ENCODE peak calls at places on chromosomes 4 and X, in ten cellular contexts. I, O, H, U, N, K, F, T, P and B are unnamed samples.

GRCh38 chr4:143185253-143186107 is 763 bp downstream of the USP38 start:
- DNase-seq in I (no peak), T (peak; percentile 54), F (no peak), K (no peak), U (no peak), H (no peak), N (no peak), P (peak; percentile 23), O (peak; percentile 64), B (no peak)

GRCh38 chr4:76690091-76690905 is 207.6 kb downstream of the SOWAHB start:
- DNase-seq in F (no peak), P (no peak), I (no peak), O (no peak), H (no peak), K (no peak), N (no peak), U (no peak), T (no peak), B (no peak)

GRCh38 chrX:47264507-47265173 is 31.8 kb downstream of the USP11 start:
- DNase-seq in P (no peak), U (no peak), T (no peak), I (no peak), O (no peak), K (no peak), N (peak; percentile 47), F (no peak), H (no peak), B (no peak)

GRCh38 chr4:69760455-69760854 is at the start of gene SULT1B1:
- DNase-seq in U (no peak), N (peak; percentile 47), I (no peak), H (no peak), P (no peak), O (no peak), F (no peak), T (peak; percentile 45), K (no peak), B (no peak)

GRCh38 chrX:39983715-39984114 is 114.0 kb downstream of the BCOR start:
- DNase-seq in U (no peak), O (no peak), K (no peak), I (no peak), F (no peak), T (no peak), H (no peak), P (no peak), N (no peak), B (no peak)

GRCh38 chrX:63250253-63250868 is 100.8 kb downstream of the SPIN4 start:
- DNase-seq in I (no peak), O (peak; percentile 56), F (peak; percentile 37), H (no peak), N (peak; percentile 82), P (no peak), U (no peak), K (no peak), T (no peak), B (peak; percentile 11)

GRCh38 chr4:83783179-83783578 is 247.3 kb downstream of the GPAT3 start:
- DNase-seq in T (no peak), U (no peak), K (no peak), H (no peak), I (no peak), N (no peak), F (no peak), O (no peak), P (no peak), B (no peak)

GRCh38 chr4:8820178-8821102 is 51.2 kb downstream of the HMX1 start:
- DNase-seq in I (no peak), K (no peak), T (no peak), U (no peak), F (peak; percentile 15), N (no peak), P (no peak), H (no peak), O (peak; percentile 33), B (no peak)

GRCh38 chr4:175451238-175451965 is 360.7 kb downstream of the GPM6A start:
- DNase-seq in P (no peak), H (no peak), K (no peak), T (no peak), U (no peak), I (no peak), O (no peak), F (no peak), N (no peak), B (no peak)

GRCh38 chrX:18674788-18675735 is 3.2 kb upstream of the RS1 start:
- DNase-seq in I (peak; percentile 57), F (peak; percentile 89), P (peak; percentile 72), T (peak; percentile 82), U (peak; percentile 66), K (peak; percentile 49), O (peak; percentile 86), N (peak; percentile 46), H (peak; percentile 30), B (peak; percentile 92)

GRCh38 chr4:8791609-8792008 is 80.0 kb downstream of the HMX1 start:
- DNase-seq in K (no peak), U (no peak), N (no peak), P (no peak), O (no peak), H (no peak), T (no peak), I (no peak), F (no peak), B (no peak)

GRCh38 chr4:141306331-141306730 is 85.6 kb downstream of the ZNF330 start:
- DNase-seq in U (no peak), H (no peak), F (no peak), K (no peak), T (no peak), O (no peak), P (no peak), I (no peak), N (no peak), B (no peak)

GRCh38 chrX:44261286-44261685 is 82.2 kb downstream of the EFHC2 start:
- DNase-seq in H (no peak), I (no peak), U (no peak), K (no peak), N (no peak), F (no peak), O (no peak), T (no peak), P (no peak), B (no peak)

GRCh38 chr4:85741921-85742591 is 267.1 kb downstream of the ARHGAP24 start:
- DNase-seq in N (no peak), H (peak; percentile 9), K (no peak), I (no peak), T (no peak), P (peak; percentile 18), O (peak; percentile 74), F (no peak), U (peak; percentile 55), B (no peak)

GRCh38 chrX:130105226-130105625 is 5.1 kb downstream of the ELF4 start:
- DNase-seq in P (no peak), I (no peak), N (no peak), T (no peak), U (no peak), O (no peak), K (no peak), F (no peak), H (no peak), B (no peak)

GRCh38 chr4:146033149-146033548 is 94.5 kb upstream of the ZNF827 start:
- DNase-seq in I (no peak), N (no peak), K (no peak), F (no peak), H (no peak), P (no peak), U (no peak), T (no peak), O (no peak), B (no peak)

GRCh38 chr4:36747277-36748129 is 466.1 kb downstream of the DTHD1 start:
- DNase-seq in H (no peak), F (no peak), I (no peak), P (no peak), T (no peak), K (no peak), U (no peak), N (no peak), O (no peak), B (no peak)

GRCh38 chrX:16075087-16075486 is 48.3 kb upstream of the GRPR start:
- DNase-seq in O (no peak), P (no peak), F (no peak), H (no peak), I (no peak), U (no peak), N (no peak), K (no peak), T (no peak), B (no peak)

GRCh38 chrX:13201605-13202219 is 118.1 kb downstream of the ATXN3L start:
- DNase-seq in N (no peak), T (no peak), H (no peak), F (no peak), U (no peak), I (no peak), O (no peak), K (no peak), P (no peak), B (no peak)

GRCh38 chrX:46407036-46407752 is 138.0 kb downstream of the ZNF674 start:
- DNase-seq in T (no peak), N (no peak), H (no peak), O (no peak), I (no peak), U (no peak), P (no peak), K (no peak), F (no peak), B (no peak)

GRCh38 chr4:122412547-122412946 is 33.7 kb downstream of the ADAD1 start:
- DNase-seq in O (no peak), F (no peak), U (no peak), P (no peak), I (no peak), T (no peak), H (no peak), K (no peak), N (no peak), B (no peak)

GRCh38 chr4:5615496-5616075 is 92.8 kb downstream of the EVC2 start:
- DNase-seq in H (no peak), O (no peak), P (no peak), U (no peak), F (no peak), K (no peak), N (no peak), I (no peak), T (no peak), B (no peak)

GRCh38 chr4:39319678-39320077 is 46.5 kb downstream of the RFC1 start:
- DNase-seq in N (peak; percentile 89), U (no peak), F (no peak), T (no peak), I (no peak), H (no peak), P (no peak), K (no peak), O (no peak), B (no peak)

GRCh38 chrX:41917517-41917916 is 5.8 kb downstream of the CASK start:
- DNase-seq in K (no peak), F (no peak), O (no peak), T (no peak), U (no peak), I (no peak), P (no peak), N (no peak), H (no peak), B (no peak)

GRCh38 chr4:76984127-76984526 is 34.6 kb downstream of the SEPTIN11 start:
- DNase-seq in I (no peak), K (no peak), H (no peak), N (no peak), O (no peak), F (peak; percentile 38), P (no peak), T (no peak), U (no peak), B (peak; percentile 33)

GRCh38 chr4:121070274-121070673 is 2.1 kb downstream of the NDNF start:
- DNase-seq in K (no peak), I (no peak), N (no peak), U (no peak), P (no peak), O (no peak), T (no peak), H (no peak), F (peak; percentile 45), B (peak; percentile 25)

GRCh38 chrX:115093206-115093605 is 75.8 kb upstream of the IL13RA2 start:
- DNase-seq in N (no peak), O (no peak), I (no peak), F (no peak), K (no peak), P (no peak), U (no peak), H (no peak), T (no peak), B (no peak)

GRCh38 chr4:185304944-185305690 is 90.6 kb downstream of the LRP2BP start:
- DNase-seq in N (no peak), H (peak; percentile 27), T (no peak), I (no peak), P (no peak), U (no peak), K (no peak), O (no peak), F (peak; percentile 56), B (peak; percentile 67)